ENCODE peak calls at places on chromosomes 4 and X, in nine cellular contexts. A is NCI-H748 treated with DMSO at 0.1 percent for 48 hours, E is RPMI7951, S is NCI-H1092 treated with DMSO at 0.1 percent for 48 hours, N is Peyer's patch, X is astrocyte of the hippocampus, V is AG08395, C is left ventricle myocardium inferior, O is HS-5. L is an unnamed sample.

GRCh38 chr4:25943312-25943711 is 29.3 kb downstream of the SMIM20 start:
- DNase-seq in A (no peak), C (peak), N (no peak), V (no peak), E (no peak), O (no peak), S (no peak), X (no peak), L (no peak)

GRCh38 chr4:165079476-165079875 is 25.8 kb downstream of the TRIM75 start:
- DNase-seq in N (peak), V (no peak), A (peak), S (peak), C (peak), O (no peak), X (peak), E (peak), L (peak)

GRCh38 chr4:152988721-152989553 is 52.8 kb downstream of the FHDC1 start:
- DNase-seq in N (peak), V (no peak), E (no peak), S (no peak), X (no peak), O (no peak), A (peak), C (no peak), L (no peak)

GRCh38 chr4:112213091-112213490 is 18.5 kb upstream of the AP1AR start:
- DNase-seq in S (no peak), X (no peak), C (no peak), N (peak), V (no peak), A (no peak), E (peak), O (no peak), L (no peak)

GRCh38 chr4:148245015-148245414 is 197.2 kb downstream of the NR3C2 start:
- DNase-seq in A (no peak), S (no peak), O (no peak), X (no peak), N (no peak), C (no peak), E (no peak), V (no peak), L (no peak)

GRCh38 chr4:2942532-2943363 is 20.5 kb downstream of the NOP14 start:
- DNase-seq in S (no peak), O (no peak), A (no peak), X (no peak), E (no peak), N (peak), V (no peak), C (no peak), L (no peak)

GRCh38 chr4:95107004-95107403 is 349.2 kb downstream of the BMPR1B start:
- DNase-seq in N (no peak), S (no peak), E (no peak), X (no peak), A (no peak), C (no peak), V (no peak), O (no peak), L (no peak)

GRCh38 chrX:143296521-143296920 is 220.8 kb downstream of the SPANXN3 start:
- DNase-seq in S (peak), E (no peak), A (peak), X (no peak), V (no peak), N (no peak), O (no peak), C (no peak), L (peak)

GRCh38 chr4:36757623-36758311 is 476.4 kb downstream of the DTHD1 start:
- DNase-seq in V (no peak), C (no peak), O (no peak), S (no peak), X (no peak), A (no peak), N (no peak), E (no peak), L (no peak)

GRCh38 chr4:62661821-62662220 is 1461.7 kb downstream of the ADGRL3 start:
- DNase-seq in X (no peak), V (no peak), O (no peak), S (no peak), A (no peak), N (no peak), C (no peak), E (no peak), L (no peak)

GRCh38 chrX:150940844-150941495 is 42.2 kb upstream of the HMGB3 start:
- DNase-seq in S (peak), O (no peak), X (no peak), A (no peak), E (no peak), N (no peak), C (no peak), V (no peak), L (peak)

GRCh38 chr4:140579278-140579677 is 10.5 kb upstream of the UCP1 start:
- DNase-seq in N (no peak), V (no peak), E (no peak), A (peak), C (no peak), S (no peak), O (no peak), X (peak), L (peak)

GRCh38 chrX:8868906-8869305 is 67.7 kb upstream of the FAM9A start:
- DNase-seq in V (no peak), E (peak), O (peak), A (no peak), S (no peak), N (no peak), C (no peak), X (peak), L (peak)

GRCh38 chr4:18691431-18692200 is 670.1 kb upstream of the LCORL start:
- DNase-seq in S (peak), N (no peak), A (no peak), X (peak), C (no peak), O (no peak), E (no peak), V (no peak), L (no peak)

GRCh38 chr4:174120446-174121142 is 162.9 kb downstream of the FBXO8 start:
- DNase-seq in C (peak), S (peak), O (peak), X (peak), A (peak), E (peak), V (peak), N (no peak), L (peak)

GRCh38 chrX:40077176-40077575 is 20.6 kb downstream of the BCOR start:
- DNase-seq in A (no peak), O (no peak), N (no peak), S (no peak), C (no peak), V (no peak), X (no peak), E (no peak), L (no peak)

GRCh38 chrX:65196758-65197371 is 220.6 kb upstream of the ZC4H2 start:
- DNase-seq in O (no peak), V (peak), C (no peak), A (no peak), S (no peak), N (peak), E (peak), X (no peak), L (peak)

GRCh38 chr4:103026868-103027267 is 7.4 kb upstream of the SLC9B1 start:
- DNase-seq in E (no peak), S (no peak), C (no peak), A (no peak), V (no peak), X (no peak), O (no peak), N (no peak), L (no peak)

GRCh38 chrX:117834076-117834475 is 282.5 kb downstream of the KLHL13 start:
- DNase-seq in A (no peak), S (no peak), E (no peak), N (no peak), O (no peak), C (no peak), V (no peak), X (no peak), L (no peak)

GRCh38 chrX:68588653-68589371 is 58.7 kb upstream of the STARD8 start:
- DNase-seq in A (no peak), N (no peak), X (no peak), V (no peak), O (no peak), S (no peak), C (no peak), E (peak), L (no peak)

GRCh38 chr4:2867758-2868491 is 24.3 kb downstream of the ADD1 start:
- DNase-seq in S (no peak), C (peak), N (no peak), E (no peak), O (no peak), A (no peak), X (peak), V (peak), L (no peak)

GRCh38 chr4:7987148-7987989 is 47.7 kb upstream of the AFAP1 start:
- DNase-seq in E (peak), A (peak), X (peak), N (peak), V (peak), O (no peak), C (peak), S (peak), L (peak)

GRCh38 chr4:156946508-156947197 is 24.9 kb downstream of the PDGFC start:
- DNase-seq in O (peak), E (peak), A (no peak), V (peak), X (peak), C (no peak), S (peak), N (no peak), L (no peak)

GRCh38 chr4:155248002-155248896 is 39.8 kb downstream of the NPY2R start:
- DNase-seq in E (no peak), O (no peak), A (no peak), S (no peak), X (peak), N (no peak), V (no peak), C (no peak), L (no peak)

GRCh38 chr4:154807042-154807630 is 26.1 kb downstream of the RBM46 start:
- DNase-seq in X (peak), S (peak), V (no peak), A (no peak), E (peak), O (peak), N (no peak), C (no peak), L (no peak)

GRCh38 chr4:169185133-169185956 is 85.4 kb downstream of the SH3RF1 start:
- DNase-seq in V (no peak), C (no peak), O (no peak), S (no peak), A (no peak), N (no peak), E (no peak), X (peak), L (no peak)

GRCh38 chrX:56729152-56729557 is at the start of gene NBDY:
- DNase-seq in A (peak), X (peak), V (peak), C (peak), N (peak), O (no peak), S (peak), E (peak), L (peak)

GRCh38 chr4:88745581-88746163 is 48.0 kb upstream of the NAP1L5 start:
- DNase-seq in A (no peak), O (no peak), V (no peak), C (no peak), E (no peak), S (no peak), N (no peak), X (no peak), L (no peak)

GRCh38 chr4:163610642-163611041 is 116.2 kb downstream of the TMA16 start:
- DNase-seq in C (no peak), X (no peak), E (no peak), S (no peak), V (no peak), N (no peak), O (no peak), A (no peak), L (no peak)

GRCh38 chrX:105706041-105706440 is 116.3 kb upstream of the NRK start:
- DNase-seq in E (no peak), V (no peak), C (no peak), A (no peak), S (no peak), X (no peak), N (no peak), O (peak), L (no peak)

GRCh38 chr4:1967512-1968149 is 41.1 kb downstream of the NELFA start:
- DNase-seq in A (no peak), C (no peak), N (no peak), S (no peak), O (no peak), V (no peak), X (peak), E (no peak), L (peak)

GRCh38 chrX:139844163-139844562 is 88.7 kb downstream of the ATP11C start:
- DNase-seq in N (no peak), A (no peak), O (no peak), E (no peak), C (no peak), V (no peak), X (no peak), S (no peak), L (peak)

GRCh38 chr4:3269105-3269927 is 20.4 kb downstream of the MSANTD1 start:
- DNase-seq in N (no peak), O (no peak), A (no peak), S (no peak), V (no peak), C (peak), X (no peak), E (no peak), L (no peak)

GRCh38 chr4:158724647-158725046 is 1.5 kb upstream of the PPID start:
- DNase-seq in V (no peak), O (no peak), S (no peak), C (no peak), E (no peak), X (no peak), A (no peak), N (no peak), L (no peak)

GRCh38 chrX:103831342-103831802 is 685 bp downstream of the RAB9B start:
- DNase-seq in V (peak), O (no peak), C (no peak), S (no peak), E (no peak), X (peak), A (no peak), N (no peak), L (peak)

GRCh38 chr4:47669946-47670345 is 167.9 kb downstream of the CORIN start:
- DNase-seq in V (no peak), C (no peak), X (no peak), N (no peak), O (no peak), A (no peak), E (no peak), S (peak), L (peak)

GRCh38 chrX:41482153-41482850 is 35.2 kb downstream of the NYX start:
- DNase-seq in S (no peak), X (no peak), C (no peak), N (no peak), O (no peak), E (no peak), A (no peak), V (no peak), L (no peak)

GRCh38 chr4:2281575-2282343 is 19.9 kb upstream of the MXD4 start:
- DNase-seq in S (no peak), E (peak), A (no peak), C (no peak), N (no peak), X (no peak), V (no peak), O (no peak), L (peak)

GRCh38 chrX:19579485-19579884 is 64.2 kb upstream of the MAP3K15 start:
- DNase-seq in A (no peak), X (peak), V (peak), C (no peak), O (no peak), N (no peak), S (no peak), E (peak), L (no peak)

GRCh38 chr4:26687728-26688127 is 103.8 kb downstream of the TBC1D19 start:
- DNase-seq in O (peak), N (no peak), A (no peak), S (no peak), E (peak), C (no peak), X (peak), V (peak), L (no peak)

L was measured in NCI-H510A treated with DMSO at 0.1 percent for 48 hours.